ENCODE peak calls at places on chromosomes 1 and 21, in eight cellular contexts. L is lower lobe of right lung; T is naive thymus-derived CD4-positive, alpha-beta T cell; U is endodermal cell; E is mesendoderm; C is Panc1; Y is gastrocnemius medialis; S is ovary. R is an unnamed sample.

GRCh38 chr1:48002142-48002541 is 5.0 kb upstream of the TRABD2B start:
- DNase-seq in L (no peak), T (no peak), U (peak; percentile 35), E (no peak), C (no peak), Y (no peak), S (no peak), R (no peak)

GRCh38 chr1:41519667-41520066 is 35.2 kb upstream of the EDN2 start:
- DNase-seq in L (no peak), T (no peak), U (no peak), E (no peak), C (no peak), Y (no peak), S (no peak), R (no peak)

GRCh38 chr21:40667964-40668363 is 179.0 kb downstream of the DSCAM start:
- DNase-seq in L (no peak), T (no peak), U (no peak), E (no peak), C (no peak), Y (no peak), S (no peak), R (no peak)

GRCh38 chr1:18175530-18176377 is 68.2 kb downstream of the IGSF21 start:
- DNase-seq in L (no peak), T (no peak), U (peak; percentile 75), E (peak; percentile 79), C (no peak), Y (no peak), S (no peak), R (no peak)

GRCh38 chr21:43853851-43854772 is 10.9 kb upstream of the AGPAT3 start:
- DNase-seq in L (no peak), T (no peak), U (no peak), E (no peak), C (no peak), Y (no peak), S (no peak), R (no peak)

GRCh38 chr1:186930248-186930647 is 101.5 kb downstream of the PLA2G4A start:
- DNase-seq in L (no peak), T (no peak), U (no peak), E (no peak), C (no peak), Y (no peak), S (no peak), R (no peak)

GRCh38 chr1:150008699-150009098 is 1.8 kb downstream of the OTUD7B start:
- DNase-seq in L (no peak), T (no peak), U (no peak), E (no peak), C (no peak), Y (no peak), S (no peak), R (no peak)

GRCh38 chr1:176843352-176844297 is 320.9 kb downstream of the ASTN1 start:
- DNase-seq in L (no peak), T (no peak), U (peak; percentile 67), E (peak; percentile 63), C (peak; percentile 1), Y (no peak), S (no peak), R (no peak)

GRCh38 chr1:116538527-116538926 is 32.3 kb downstream of the CD58 start:
- DNase-seq in L (no peak), T (no peak), U (no peak), E (no peak), C (no peak), Y (no peak), S (no peak), R (no peak)

GRCh38 chr1:115495111-115495510 is 146.7 kb upstream of the VANGL1 start:
- DNase-seq in L (no peak), T (no peak), U (no peak), E (no peak), C (no peak), Y (no peak), S (no peak), R (no peak)

GRCh38 chr1:115493834-115494233 is 147.9 kb upstream of the VANGL1 start:
- DNase-seq in L (no peak), T (no peak), U (no peak), E (no peak), C (no peak), Y (no peak), S (no peak), R (no peak)

GRCh38 chr1:115495603-115496002 is 146.2 kb upstream of the VANGL1 start:
- DNase-seq in L (no peak), T (no peak), U (no peak), E (no peak), C (no peak), Y (no peak), S (no peak), R (no peak)

GRCh38 chr1:115499253-115499652 is 142.5 kb upstream of the VANGL1 start:
- DNase-seq in L (no peak), T (no peak), U (no peak), E (no peak), C (no peak), Y (no peak), S (no peak), R (no peak)

GRCh38 chr1:115496904-115497527 is 144.8 kb upstream of the VANGL1 start:
- DNase-seq in L (no peak), T (no peak), U (no peak), E (no peak), C (no peak), Y (no peak), S (no peak), R (no peak)
- H3K4me1 ChIP-seq in L (no peaks in the 10 kb centered on the region), T (no peaks in the 10 kb centered on the region), U (no peaks in the 10 kb centered on the region), E (no peaks in the 10 kb centered on the region), C (no peaks in the 10 kb centered on the region), Y (no peaks in the 10 kb centered on the region), S (peaks cover 3% of the 10 kb centered on the region), R (no peaks in the 10 kb centered on the region)

GRCh38 chr1:54099211-54099610 is 45.8 kb downstream of the TCEANC2 start:
- DNase-seq in L (no peak), T (no peak), U (no peak), E (no peak), C (no peak), Y (no peak), S (no peak), R (no peak)
- H3K27ac ChIP-seq in L (no peak overlapping the region), T (no peak overlapping the region), U (no peak overlapping the region), E (no peak overlapping the region), C (no peak overlapping the region), Y (no peak overlapping the region), S (no peak overlapping the region), R (no peak overlapping the region)

DNA sequence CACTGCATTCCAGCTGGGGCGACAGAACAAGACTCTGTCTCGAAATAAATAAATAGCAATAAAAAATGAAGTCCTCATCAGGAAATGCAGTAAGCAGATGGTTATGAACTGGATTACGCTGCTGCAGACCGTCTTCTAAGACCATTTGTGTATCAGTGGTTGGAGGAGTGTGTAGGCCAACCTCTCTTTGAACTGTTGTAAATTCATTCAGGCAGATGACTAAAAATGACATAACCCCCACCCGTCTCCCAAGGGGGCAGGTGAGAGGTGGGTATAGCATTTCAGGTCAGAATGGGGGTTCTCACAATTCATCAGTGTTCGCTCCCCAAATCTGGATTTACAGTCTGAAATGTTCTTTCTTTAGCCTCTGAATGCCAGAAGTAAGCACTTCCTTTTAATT is 177.3 kb downstream of the KIF26B start:
- DNase-seq in L (no peak), T (no peak), U (no peak), E (no peak), C (no peak), Y (no peak), S (no peak), R (no peak)
- H3K4me3 ChIP-seq in L (no peak overlapping the region), T (no peak overlapping the region), U (no peak overlapping the region), E (no peak overlapping the region), C (no peak overlapping the region), Y (no peak overlapping the region), S (no peak overlapping the region), R (no peak overlapping the region)

DNA sequence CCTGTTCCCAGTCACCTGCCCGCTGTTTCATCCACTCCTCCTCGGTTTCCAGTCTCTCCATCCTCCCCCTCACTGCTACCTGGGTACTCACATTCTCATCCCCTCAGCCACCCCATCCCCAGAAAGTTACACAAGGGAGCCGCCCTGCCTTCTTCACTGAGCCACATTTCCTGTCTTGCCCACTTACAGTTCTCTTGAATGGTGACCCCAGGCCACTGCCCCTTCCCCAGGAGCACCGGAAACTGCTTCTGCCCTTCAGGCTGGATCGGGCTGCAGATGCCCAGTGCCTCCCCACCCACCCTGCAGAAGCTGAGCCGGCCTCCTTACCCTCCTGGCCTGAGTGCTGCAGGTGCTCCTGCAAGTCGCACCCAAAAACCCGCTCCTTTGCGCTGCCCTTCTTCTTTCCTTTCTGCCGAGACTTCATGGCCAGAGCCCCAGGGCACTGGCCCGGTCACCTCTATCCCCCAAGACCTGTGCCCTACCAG is 448 bp downstream of the ARHGAP30 start:
- DNase-seq in L (no peak), T (no peak), U (no peak), E (no peak), C (no peak), Y (no peak), S (no peak), R (no peak)
- H3K4me1 ChIP-seq in L (peaks cover 17% of the 10 kb centered on the region), T (peaks cover 52% of the 10 kb centered on the region), U (no peaks in the 10 kb centered on the region), E (peaks cover 1% of the 10 kb centered on the region), C (no peaks in the 10 kb centered on the region), Y (no peaks in the 10 kb centered on the region), S (no peaks in the 10 kb centered on the region), R (no peaks in the 10 kb centered on the region)

DNA sequence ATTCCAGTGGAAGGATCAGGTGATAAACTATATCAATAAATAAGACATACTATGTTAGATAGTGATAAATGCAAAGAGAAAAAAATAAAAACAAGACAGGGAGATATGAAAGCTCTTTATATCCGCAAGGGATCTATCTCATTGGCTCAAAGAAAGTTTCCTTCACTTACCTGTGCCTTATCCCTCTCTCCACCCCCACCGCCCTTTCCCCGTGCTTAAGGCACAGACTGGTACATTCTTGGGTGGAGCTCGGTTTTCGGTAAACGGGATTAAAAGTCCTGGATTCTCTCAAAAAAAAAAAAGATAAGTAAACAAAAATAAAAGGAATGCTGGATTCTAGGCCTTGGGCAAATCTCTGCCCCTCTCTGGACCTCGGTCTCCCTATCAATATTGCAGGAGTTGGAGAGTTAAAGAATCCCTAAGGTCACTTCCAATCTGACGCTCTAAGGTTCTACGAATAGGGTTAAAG is 593 bp upstream of the DNAJC16 start:
- DNase-seq in L (no peak), T (no peak), U (no peak), E (no peak), C (no peak), Y (no peak), S (peak; percentile 51), R (no peak)
- H3K27ac ChIP-seq in L (peak overlapping the region; percentile 90), T (peak overlapping the region; percentile 100), U (peak overlapping the region; percentile 42), E (no peak overlapping the region), C (peak overlapping the region; percentile 79), Y (peak overlapping the region; percentile 99), S (peak overlapping the region; percentile 97), R (peak overlapping the region; percentile 76)

GRCh38 chr1:920506-920905 is 3.2 kb upstream of the SAMD11 start:
- DNase-seq in L (no peak), T (no peak), U (no peak), E (no peak), C (no peak), Y (no peak), S (no peak), R (no peak)
- H3K4me3 ChIP-seq in L (peak overlapping the region; percentile 6), T (no peak overlapping the region), U (no peak overlapping the region), E (no peak overlapping the region), C (no peak overlapping the region), Y (no peak overlapping the region), S (no peak overlapping the region), R (peak overlapping the region; percentile 37)

R was measured in thoracic aorta.